ENCODE peak calls at places on chromosomes 3 and 15, in six cellular contexts. E, I, M, N, C and Z are unnamed samples.

GRCh38 chr3:182327196-182327681 is 466.1 kb upstream of the ATP11B start:
- DNase-seq in E (no peak), I (no peak), M (no peak), N (no peak), C (no peak), Z (no peak)

GRCh38 chr15:35713733-35714132 is 167.8 kb upstream of the DPH6 start:
- DNase-seq in E (no peak), I (no peak), M (no peak), N (peak; percentile 6), C (no peak), Z (no peak)

GRCh38 chr3:192409838-192410683 is 317.3 kb downstream of the FGF12 start:
- DNase-seq in E (no peak), I (no peak), M (no peak), N (no peak), C (no peak), Z (no peak)

GRCh38 chr3:7095116-7095515 is 234.2 kb downstream of the GRM7 start:
- DNase-seq in E (no peak), I (no peak), M (no peak), N (no peak), C (no peak), Z (no peak)

GRCh38 chr15:42366151-42366550 is 6.8 kb downstream of the CAPN3 start:
- DNase-seq in E (no peak), I (no peak), M (no peak), N (no peak), C (no peak), Z (no peak)

GRCh38 chr3:108159865-108160264 is 62.4 kb downstream of the IFT57 start:
- DNase-seq in E (no peak), I (no peak), M (no peak), N (no peak), C (no peak), Z (no peak)

GRCh38 chr3:188001052-188001567 is 152.8 kb upstream of the LPP start:
- DNase-seq in E (no peak), I (no peak), M (no peak), N (no peak), C (no peak), Z (no peak)

GRCh38 chr3:105387122-105387751 is 20.5 kb downstream of the ALCAM start:
- DNase-seq in E (no peak), I (no peak), M (no peak), N (no peak), C (no peak), Z (no peak)

GRCh38 chr15:67884514-67885225 is 44.8 kb upstream of the RNU6-1 start:
- DNase-seq in E (peak; percentile 81), I (peak; percentile 93), M (peak; percentile 92), N (no peak), C (no peak), Z (peak; percentile 67)

GRCh38 chr15:66038387-66039116 is 169.3 kb downstream of the RAB11A start:
- DNase-seq in E (no peak), I (no peak), M (no peak), N (no peak), C (no peak), Z (no peak)

GRCh38 chr3:194162817-194163584 is 27.1 kb downstream of the HES1 start:
- DNase-seq in E (no peak), I (no peak), M (no peak), N (no peak), C (no peak), Z (no peak)

GRCh38 chr3:68986496-68987208 is 26.8 kb downstream of the EOGT start:
- DNase-seq in E (no peak), I (no peak), M (no peak), N (no peak), C (no peak), Z (no peak)

GRCh38 chr15:77702211-77702957 is 69.7 kb upstream of the LINGO1 start:
- DNase-seq in E (no peak), I (no peak), M (peak; percentile 12), N (no peak), C (no peak), Z (no peak)

GRCh38 chr3:177977381-177978158 is 558.7 kb upstream of the KCNMB2 start:
- DNase-seq in E (no peak), I (no peak), M (no peak), N (peak; percentile 18), C (no peak), Z (no peak)

GRCh38 chr15:90035095-90035834 is 34.1 kb downstream of the ZNF710 start:
- DNase-seq in E (no peak), I (peak; percentile 75), M (peak; percentile 55), N (no peak), C (no peak), Z (peak; percentile 31)

GRCh38 chr15:27058939-27059338 is 88.0 kb downstream of the GABRG3 start:
- DNase-seq in E (no peak), I (no peak), M (no peak), N (no peak), C (no peak), Z (no peak)

GRCh38 chr15:27057904-27058645 is 87.1 kb downstream of the GABRG3 start:
- DNase-seq in E (no peak), I (no peak), M (no peak), N (no peak), C (no peak), Z (no peak)

GRCh38 chr15:27059610-27060202 is 88.7 kb downstream of the GABRG3 start:
- DNase-seq in E (no peak), I (no peak), M (no peak), N (peak; percentile 0), C (no peak), Z (peak; percentile 24)

GRCh38 chr15:27064080-27064479 is 93.1 kb downstream of the GABRG3 start:
- DNase-seq in E (no peak), I (no peak), M (no peak), N (no peak), C (no peak), Z (no peak)

GRCh38 chr15:27061739-27062138 is 90.8 kb downstream of the GABRG3 start:
- DNase-seq in E (no peak), I (no peak), M (no peak), N (no peak), C (no peak), Z (no peak)
- TF ChIP-seq POLR2AphosphoS5 in E (no peak), I (no peak), M (no peak), N (no peak), C (no peak), Z (no peak)

DNA sequence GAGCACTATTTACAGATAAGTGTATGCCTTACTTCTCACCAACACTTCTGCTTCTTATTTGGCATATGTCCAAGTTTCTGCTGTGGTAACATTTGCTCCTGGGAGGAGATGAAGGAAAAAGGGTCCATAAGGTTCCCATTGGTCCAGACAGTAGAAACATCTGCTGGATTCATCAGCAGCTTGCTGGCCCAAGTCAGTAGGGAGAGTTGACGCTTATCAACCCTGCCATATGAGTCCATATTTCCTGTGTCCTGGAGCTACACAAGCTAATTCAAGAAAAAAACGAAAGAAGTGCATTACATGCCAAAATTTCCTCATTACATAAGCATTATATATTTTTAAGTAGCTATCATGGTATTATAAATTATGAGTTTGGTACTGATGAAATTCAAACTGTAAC is 824.5 kb downstream of the CADM2 start:
- DNase-seq in E (no peak), I (no peak), M (no peak), N (no peak), C (no peak), Z (no peak)
- TF ChIP-seq POLR2AphosphoS5 in E (no peak), I (no peak), M (no peak), N (no peak), C (no peak), Z (no peak)

GRCh38 chr15:41241251-41241964 is 10.3 kb downstream of the CHP1 start:
- DNase-seq in E (no peak), I (no peak), M (peak; percentile 58), N (no peak), C (no peak), Z (no peak)
- TF ChIP-seq POLR2AphosphoS5 in E (no peak), I (no peak), M (no peak), N (no peak), C (no peak), Z (no peak)

DNA sequence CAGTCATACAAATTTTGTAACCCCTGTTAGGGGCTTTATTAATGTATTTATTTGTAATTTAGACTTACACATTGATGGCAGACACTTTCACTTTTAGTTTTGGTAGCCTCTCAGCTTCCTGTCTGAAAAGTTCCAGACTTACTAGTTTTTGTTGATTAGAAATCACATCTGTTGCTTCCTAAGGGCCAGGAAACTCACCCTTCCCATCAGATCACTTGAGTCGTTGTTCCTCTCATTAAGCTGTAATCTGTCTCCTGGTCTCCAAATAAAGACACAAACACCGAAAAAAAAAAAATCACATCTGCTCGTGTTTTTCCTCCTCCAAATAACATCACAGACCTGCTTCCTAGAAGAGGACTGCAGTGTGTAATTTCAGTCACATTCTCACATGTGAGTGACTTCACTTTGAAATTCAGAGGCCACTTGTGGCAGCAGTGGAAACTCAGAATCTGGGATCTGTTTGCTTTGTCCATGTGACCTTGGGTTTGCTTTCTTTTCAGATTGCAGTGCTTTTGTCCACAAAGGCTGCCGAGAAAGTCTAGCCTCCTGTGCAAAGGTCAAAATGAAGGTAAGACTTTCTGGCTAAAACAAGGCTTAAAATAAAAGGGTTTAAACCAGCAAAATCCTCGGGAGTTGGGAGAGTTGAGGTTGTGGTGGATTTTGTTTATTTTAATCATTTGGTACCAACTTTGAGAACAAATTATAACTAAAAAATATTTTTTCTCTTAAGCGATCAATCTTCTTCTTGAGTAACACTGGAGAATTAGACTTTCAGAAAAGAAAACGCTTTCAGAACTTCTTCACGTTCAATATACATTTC is 87.0 kb downstream of the KLHL25 start:
- DNase-seq in E (no peak), I (no peak), M (no peak), N (no peak), C (no peak), Z (no peak)
- TF ChIP-seq POLR2AphosphoS5 in E (no peak), I (peak; percentile 20), M (peak; percentile 29), N (no peak), C (no peak), Z (no peak)

DNA sequence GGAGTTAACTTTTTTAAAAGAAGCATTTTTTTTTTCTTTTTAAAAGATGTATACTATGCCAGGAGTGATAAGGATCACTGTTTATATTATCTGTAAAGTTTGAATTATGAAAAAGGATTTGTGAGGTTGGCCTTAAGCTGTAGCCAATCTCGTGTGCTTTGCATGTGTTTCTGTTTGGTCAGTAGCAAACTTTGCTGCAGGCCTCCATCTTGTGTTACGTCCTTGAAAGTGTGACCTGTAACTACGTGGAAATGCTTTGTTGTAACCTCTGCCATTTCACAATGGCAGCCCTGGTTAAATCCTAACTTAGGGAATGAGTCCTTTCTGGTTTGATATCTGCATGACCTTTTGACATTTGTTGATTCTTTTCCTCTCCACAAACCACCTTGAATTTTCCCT is 1345.6 kb downstream of the NSUN3 start:
- DNase-seq in E (no peak), I (no peak), M (no peak), N (no peak), C (no peak), Z (no peak)
- TF ChIP-seq POLR2AphosphoS5 in E (no peak), I (no peak), M (no peak), N (no peak), C (no peak), Z (no peak)

DNA sequence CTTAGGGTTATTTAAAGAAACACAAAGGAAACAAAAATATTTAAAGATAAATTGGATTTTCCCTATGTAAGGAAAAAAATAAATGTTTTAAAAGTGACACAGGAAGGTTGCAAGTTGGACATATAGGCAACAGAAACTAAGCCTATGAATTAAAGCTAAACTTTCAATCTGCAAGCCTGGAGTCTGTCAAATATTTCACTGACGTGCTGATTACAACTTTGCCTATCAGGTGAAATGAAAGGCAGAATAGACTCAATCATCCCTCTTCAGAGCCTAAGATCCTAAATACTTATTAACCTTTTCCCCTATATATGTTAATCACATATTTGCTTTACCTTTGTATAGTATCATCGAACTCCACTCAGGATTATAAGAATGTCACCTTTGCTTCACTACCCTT is 1068.0 kb upstream of the ALCAM start:
- DNase-seq in E (no peak), I (no peak), M (no peak), N (no peak), C (no peak), Z (no peak)
- TF ChIP-seq POLR2AphosphoS5 in E (no peak), I (no peak), M (no peak), N (no peak), C (no peak), Z (no peak)